ENCODE peak calls at places on chromosome 5, in eight cellular contexts. One of them, this sample, is unnamed.

GRCh38 chr5:103346162-103346748 is 87.7 kb downstream of the MACIR start:
- DNase-seq in CD4-positive, alpha-beta T cell: no peak
- DNase-seq in GM10248: no peak
- DNase-seq in A549: no peak
- DNase-seq in NB4: no peak
- DNase-seq in activated B cell treated with CpG ODN at 0.5 μM for 24 hours: no peak
- DNase-seq in foreskin fibroblast: no peak
- DNase-seq in OCI-LY7: no peak
- DNase-seq in this sample: no peak

GRCh38 chr5:171436804-171437285 is 17.4 kb downstream of the FGF18 start:
- DNase-seq in activated B cell treated with CpG ODN at 0.5 μM for 24 hours: no peak
- DNase-seq in foreskin fibroblast: no peak
- DNase-seq in NB4: no peak
- DNase-seq in GM10248: no peak
- DNase-seq in A549: no peak
- DNase-seq in CD4-positive, alpha-beta T cell: no peak
- DNase-seq in OCI-LY7: no peak
- DNase-seq in this sample: no peak

GRCh38 chr5:148733601-148734438 is 79.5 kb upstream of the HTR4 start:
- DNase-seq in GM10248: peak; percentile 27
- DNase-seq in foreskin fibroblast: peak; percentile 61
- DNase-seq in CD4-positive, alpha-beta T cell: peak; percentile 60
- DNase-seq in A549: peak; percentile 81
- DNase-seq in NB4: peak; percentile 82
- DNase-seq in activated B cell treated with CpG ODN at 0.5 μM for 24 hours: peak; percentile 34
- DNase-seq in OCI-LY7: peak; percentile 84
- DNase-seq in this sample: peak; percentile 90

GRCh38 chr5:115096034-115096769 is 73.5 kb downstream of the TRIM36 start:
- DNase-seq in CD4-positive, alpha-beta T cell: no peak
- DNase-seq in OCI-LY7: no peak
- DNase-seq in activated B cell treated with CpG ODN at 0.5 μM for 24 hours: no peak
- DNase-seq in A549: no peak
- DNase-seq in GM10248: no peak
- DNase-seq in NB4: peak; percentile 6
- DNase-seq in foreskin fibroblast: no peak
- DNase-seq in this sample: no peak

GRCh38 chr5:175393922-175394321 is 50.1 kb downstream of the DRD1 start:
- DNase-seq in A549: no peak
- DNase-seq in GM10248: no peak
- DNase-seq in NB4: no peak
- DNase-seq in CD4-positive, alpha-beta T cell: no peak
- DNase-seq in foreskin fibroblast: no peak
- DNase-seq in OCI-LY7: no peak
- DNase-seq in activated B cell treated with CpG ODN at 0.5 μM for 24 hours: no peak
- DNase-seq in this sample: no peak

GRCh38 chr5:13745508-13745907 is 199.0 kb downstream of the DNAH5 start:
- DNase-seq in foreskin fibroblast: peak; percentile 4
- DNase-seq in activated B cell treated with CpG ODN at 0.5 μM for 24 hours: no peak
- DNase-seq in NB4: no peak
- DNase-seq in CD4-positive, alpha-beta T cell: no peak
- DNase-seq in OCI-LY7: no peak
- DNase-seq in GM10248: no peak
- DNase-seq in A549: peak; percentile 26
- DNase-seq in this sample: no peak

GRCh38 chr5:94983861-94984535 is 300.9 kb downstream of the MCTP1 start:
- DNase-seq in foreskin fibroblast: peak; percentile 38
- DNase-seq in CD4-positive, alpha-beta T cell: no peak
- DNase-seq in NB4: no peak
- DNase-seq in activated B cell treated with CpG ODN at 0.5 μM for 24 hours: no peak
- DNase-seq in OCI-LY7: no peak
- DNase-seq in GM10248: no peak
- DNase-seq in A549: no peak
- DNase-seq in this sample: no peak

GRCh38 chr5:131305906-131306305 is 42.1 kb downstream of the CDC42SE2 start:
- DNase-seq in activated B cell treated with CpG ODN at 0.5 μM for 24 hours: no peak
- DNase-seq in A549: no peak
- DNase-seq in CD4-positive, alpha-beta T cell: no peak
- DNase-seq in NB4: no peak
- DNase-seq in foreskin fibroblast: no peak
- DNase-seq in OCI-LY7: no peak
- DNase-seq in GM10248: no peak
- DNase-seq in this sample: no peak

GRCh38 chr5:171845857-171846785 is 60.5 kb downstream of the SMIM23 start:
- DNase-seq in OCI-LY7: no peak
- DNase-seq in activated B cell treated with CpG ODN at 0.5 μM for 24 hours: no peak
- DNase-seq in A549: peak; percentile 17
- DNase-seq in GM10248: no peak
- DNase-seq in foreskin fibroblast: peak; percentile 38
- DNase-seq in NB4: peak; percentile 26
- DNase-seq in CD4-positive, alpha-beta T cell: no peak
- DNase-seq in this sample: no peak

GRCh38 chr5:26487553-26487952 is 550.8 kb downstream of the CDH9 start:
- DNase-seq in GM10248: no peak
- DNase-seq in NB4: peak; percentile 7
- DNase-seq in foreskin fibroblast: no peak
- DNase-seq in A549: no peak
- DNase-seq in CD4-positive, alpha-beta T cell: no peak
- DNase-seq in activated B cell treated with CpG ODN at 0.5 μM for 24 hours: no peak
- DNase-seq in OCI-LY7: no peak
- DNase-seq in this sample: no peak

GRCh38 chr5:107565791-107566536 is 104.8 kb downstream of the EFNA5 start:
- DNase-seq in NB4: no peak
- DNase-seq in GM10248: no peak
- DNase-seq in A549: no peak
- DNase-seq in CD4-positive, alpha-beta T cell: no peak
- DNase-seq in activated B cell treated with CpG ODN at 0.5 μM for 24 hours: no peak
- DNase-seq in OCI-LY7: no peak
- DNase-seq in foreskin fibroblast: no peak
- DNase-seq in this sample: no peak

GRCh38 chr5:77210091-77211012 is at the start of gene PDE8B:
- DNase-seq in foreskin fibroblast: no peak
- DNase-seq in GM10248: peak; percentile 31
- DNase-seq in A549: no peak
- DNase-seq in NB4: peak; percentile 4
- DNase-seq in OCI-LY7: no peak
- DNase-seq in CD4-positive, alpha-beta T cell: no peak
- DNase-seq in activated B cell treated with CpG ODN at 0.5 μM for 24 hours: no peak
- DNase-seq in this sample: no peak

GRCh38 chr5:132013006-132013689 is 1.7 kb upstream of the ACSL6 start:
- DNase-seq in OCI-LY7: no peak
- DNase-seq in NB4: no peak
- DNase-seq in GM10248: no peak
- DNase-seq in activated B cell treated with CpG ODN at 0.5 μM for 24 hours: no peak
- DNase-seq in foreskin fibroblast: no peak
- DNase-seq in A549: no peak
- DNase-seq in CD4-positive, alpha-beta T cell: no peak
- DNase-seq in this sample: no peak

GRCh38 chr5:170103447-170103846 is 2.2 kb upstream of the FOXI1 start:
- DNase-seq in A549: no peak
- DNase-seq in CD4-positive, alpha-beta T cell: no peak
- DNase-seq in GM10248: no peak
- DNase-seq in activated B cell treated with CpG ODN at 0.5 μM for 24 hours: no peak
- DNase-seq in OCI-LY7: no peak
- DNase-seq in foreskin fibroblast: no peak
- DNase-seq in NB4: no peak
- DNase-seq in this sample: no peak

GRCh38 chr5:32136342-32136741 is 37.8 kb downstream of the GOLPH3 start:
- DNase-seq in CD4-positive, alpha-beta T cell: no peak
- DNase-seq in OCI-LY7: no peak
- DNase-seq in foreskin fibroblast: no peak
- DNase-seq in GM10248: no peak
- DNase-seq in A549: no peak
- DNase-seq in activated B cell treated with CpG ODN at 0.5 μM for 24 hours: no peak
- DNase-seq in NB4: no peak
- DNase-seq in this sample: no peak

GRCh38 chr5:135287551-135287950 is 111.5 kb downstream of the MACROH2A1 start:
- DNase-seq in foreskin fibroblast: no peak
- DNase-seq in CD4-positive, alpha-beta T cell: no peak
- DNase-seq in NB4: no peak
- DNase-seq in activated B cell treated with CpG ODN at 0.5 μM for 24 hours: no peak
- DNase-seq in GM10248: no peak
- DNase-seq in A549: no peak
- DNase-seq in OCI-LY7: no peak
- DNase-seq in this sample: no peak

GRCh38 chr5:86917117-86917579 is 299.4 kb downstream of the COX7C start:
- DNase-seq in foreskin fibroblast: peak; percentile 5
- DNase-seq in activated B cell treated with CpG ODN at 0.5 μM for 24 hours: no peak
- DNase-seq in CD4-positive, alpha-beta T cell: no peak
- DNase-seq in NB4: peak; percentile 17
- DNase-seq in A549: peak; percentile 4
- DNase-seq in OCI-LY7: peak; percentile 4
- DNase-seq in GM10248: no peak
- DNase-seq in this sample: peak; percentile 35

GRCh38 chr5:8685704-8686103 is 816.8 kb downstream of the MTRR start:
- DNase-seq in foreskin fibroblast: no peak
- DNase-seq in CD4-positive, alpha-beta T cell: no peak
- DNase-seq in GM10248: no peak
- DNase-seq in OCI-LY7: no peak
- DNase-seq in activated B cell treated with CpG ODN at 0.5 μM for 24 hours: no peak
- DNase-seq in A549: no peak
- DNase-seq in NB4: no peak
- DNase-seq in this sample: no peak

GRCh38 chr5:142357469-142358090 is 32.8 kb upstream of the SPRY4 start:
- DNase-seq in OCI-LY7: no peak
- DNase-seq in foreskin fibroblast: peak; percentile 27
- DNase-seq in activated B cell treated with CpG ODN at 0.5 μM for 24 hours: no peak
- DNase-seq in GM10248: no peak
- DNase-seq in CD4-positive, alpha-beta T cell: no peak
- DNase-seq in A549: no peak
- DNase-seq in NB4: peak; percentile 19
- DNase-seq in this sample: no peak

GRCh38 chr5:147346006-147346561 is 111.3 kb downstream of the STK32A start:
- DNase-seq in activated B cell treated with CpG ODN at 0.5 μM for 24 hours: no peak
- DNase-seq in A549: no peak
- DNase-seq in NB4: peak; percentile 14
- DNase-seq in CD4-positive, alpha-beta T cell: no peak
- DNase-seq in OCI-LY7: no peak
- DNase-seq in foreskin fibroblast: no peak
- DNase-seq in GM10248: no peak
- DNase-seq in this sample: no peak
- TF ChIP-seq CTCF in activated B cell treated with CpG ODN at 0.5 μM for 24 hours: no peak
- TF ChIP-seq CTCF in A549: no peak
- TF ChIP-seq CTCF in NB4: peak; percentile 28
- TF ChIP-seq CTCF in CD4-positive, alpha-beta T cell: no peak
- TF ChIP-seq CTCF in OCI-LY7: no peak
- TF ChIP-seq CTCF in foreskin fibroblast: peak; percentile 8
- TF ChIP-seq CTCF in GM10248: no peak
- TF ChIP-seq CTCF in this sample: no peak

GRCh38 chr5:61412344-61412743 is 80.3 kb downstream of the ZSWIM6 start:
- DNase-seq in activated B cell treated with CpG ODN at 0.5 μM for 24 hours: no peak
- DNase-seq in CD4-positive, alpha-beta T cell: no peak
- DNase-seq in A549: no peak
- DNase-seq in foreskin fibroblast: no peak
- DNase-seq in OCI-LY7: no peak
- DNase-seq in NB4: no peak
- DNase-seq in GM10248: no peak
- DNase-seq in this sample: no peak

GRCh38 chr5:61402970-61403369 is 70.9 kb downstream of the ZSWIM6 start:
- DNase-seq in GM10248: no peak
- DNase-seq in NB4: no peak
- DNase-seq in OCI-LY7: no peak
- DNase-seq in activated B cell treated with CpG ODN at 0.5 μM for 24 hours: no peak
- DNase-seq in CD4-positive, alpha-beta T cell: no peak
- DNase-seq in A549: no peak
- DNase-seq in foreskin fibroblast: no peak
- DNase-seq in this sample: no peak

GRCh38 chr5:61409568-61409967 is 77.5 kb downstream of the ZSWIM6 start:
- DNase-seq in A549: peak; percentile 91
- DNase-seq in NB4: no peak
- DNase-seq in foreskin fibroblast: peak; percentile 80
- DNase-seq in activated B cell treated with CpG ODN at 0.5 μM for 24 hours: no peak
- DNase-seq in OCI-LY7: no peak
- DNase-seq in GM10248: no peak
- DNase-seq in CD4-positive, alpha-beta T cell: no peak
- DNase-seq in this sample: no peak

GRCh38 chr5:61407706-61408105 is 75.6 kb downstream of the ZSWIM6 start:
- DNase-seq in foreskin fibroblast: no peak
- DNase-seq in NB4: no peak
- DNase-seq in A549: peak; percentile 66
- DNase-seq in CD4-positive, alpha-beta T cell: no peak
- DNase-seq in GM10248: no peak
- DNase-seq in OCI-LY7: no peak
- DNase-seq in activated B cell treated with CpG ODN at 0.5 μM for 24 hours: no peak
- DNase-seq in this sample: no peak

GRCh38 chr5:61408476-61409168 is 76.6 kb downstream of the ZSWIM6 start:
- DNase-seq in NB4: peak; percentile 96
- DNase-seq in GM10248: peak; percentile 93
- DNase-seq in CD4-positive, alpha-beta T cell: peak; percentile 98
- DNase-seq in OCI-LY7: peak; percentile 69
- DNase-seq in A549: peak; percentile 100
- DNase-seq in foreskin fibroblast: peak; percentile 99
- DNase-seq in activated B cell treated with CpG ODN at 0.5 μM for 24 hours: peak; percentile 94
- DNase-seq in this sample: peak; percentile 98
- TF ChIP-seq CTCF in NB4: no peak
- TF ChIP-seq CTCF in GM10248: no peak
- TF ChIP-seq CTCF in CD4-positive, alpha-beta T cell: no peak
- TF ChIP-seq CTCF in OCI-LY7: no peak
- TF ChIP-seq CTCF in A549: no peak
- TF ChIP-seq CTCF in foreskin fibroblast: no peak
- TF ChIP-seq CTCF in activated B cell treated with CpG ODN at 0.5 μM for 24 hours: no peak
- TF ChIP-seq CTCF in this sample: no peak

GRCh38 chr5:44645502-44645901 is 163.2 kb upstream of the MRPS30 start:
- DNase-seq in A549: no peak
- DNase-seq in foreskin fibroblast: no peak
- DNase-seq in NB4: no peak
- DNase-seq in activated B cell treated with CpG ODN at 0.5 μM for 24 hours: no peak
- DNase-seq in GM10248: no peak
- DNase-seq in OCI-LY7: no peak
- DNase-seq in CD4-positive, alpha-beta T cell: no peak
- DNase-seq in this sample: no peak
- TF ChIP-seq CTCF in A549: no peak
- TF ChIP-seq CTCF in foreskin fibroblast: no peak
- TF ChIP-seq CTCF in NB4: no peak
- TF ChIP-seq CTCF in activated B cell treated with CpG ODN at 0.5 μM for 24 hours: no peak
- TF ChIP-seq CTCF in GM10248: no peak
- TF ChIP-seq CTCF in OCI-LY7: no peak
- TF ChIP-seq CTCF in CD4-positive, alpha-beta T cell: no peak
- TF ChIP-seq CTCF in this sample: no peak

GRCh38 chr5:112192072-112192471 is 227.0 kb downstream of the EPB41L4A start:
- DNase-seq in OCI-LY7: no peak
- DNase-seq in activated B cell treated with CpG ODN at 0.5 μM for 24 hours: no peak
- DNase-seq in A549: no peak
- DNase-seq in foreskin fibroblast: no peak
- DNase-seq in GM10248: no peak
- DNase-seq in NB4: no peak
- DNase-seq in CD4-positive, alpha-beta T cell: no peak
- DNase-seq in this sample: no peak

GRCh38 chr5:112183103-112183634 is 235.9 kb downstream of the EPB41L4A start:
- DNase-seq in CD4-positive, alpha-beta T cell: no peak
- DNase-seq in GM10248: no peak
- DNase-seq in A549: peak; percentile 26
- DNase-seq in OCI-LY7: no peak
- DNase-seq in foreskin fibroblast: no peak
- DNase-seq in activated B cell treated with CpG ODN at 0.5 μM for 24 hours: no peak
- DNase-seq in NB4: no peak
- DNase-seq in this sample: no peak

GRCh38 chr5:112189328-112189840 is 229.7 kb downstream of the EPB41L4A start:
- DNase-seq in OCI-LY7: no peak
- DNase-seq in A549: no peak
- DNase-seq in activated B cell treated with CpG ODN at 0.5 μM for 24 hours: no peak
- DNase-seq in foreskin fibroblast: no peak
- DNase-seq in CD4-positive, alpha-beta T cell: no peak
- DNase-seq in NB4: no peak
- DNase-seq in GM10248: no peak
- DNase-seq in this sample: no peak

GRCh38 chr5:112186401-112186990 is 232.6 kb downstream of the EPB41L4A start:
- DNase-seq in A549: peak; percentile 57
- DNase-seq in NB4: peak; percentile 52
- DNase-seq in CD4-positive, alpha-beta T cell: no peak
- DNase-seq in OCI-LY7: peak; percentile 57
- DNase-seq in GM10248: peak; percentile 21
- DNase-seq in foreskin fibroblast: peak; percentile 16
- DNase-seq in activated B cell treated with CpG ODN at 0.5 μM for 24 hours: no peak
- DNase-seq in this sample: peak; percentile 29
- TF ChIP-seq CTCF in A549: peak; percentile 63
- TF ChIP-seq CTCF in NB4: peak; percentile 52
- TF ChIP-seq CTCF in CD4-positive, alpha-beta T cell: peak; percentile 62
- TF ChIP-seq CTCF in OCI-LY7: peak; percentile 88
- TF ChIP-seq CTCF in GM10248: peak; percentile 65
- TF ChIP-seq CTCF in foreskin fibroblast: peak; percentile 59
- TF ChIP-seq CTCF in activated B cell treated with CpG ODN at 0.5 μM for 24 hours: no peak
- TF ChIP-seq CTCF in this sample: peak; percentile 70

This sample was measured in activated CD8-positive, alpha-beta T cell treated with anti-CD3 and anti-CD28 coated beads for 36 hours.